ENCODE peak calls at places on chromosome 17, in nine cellular contexts. P is mucosa of gallbladder; Q is activated naive CD8-positive, alpha-beta T cell treated with anti-CD3 and anti-CD28 coated beads, Interleukin-2, amount 50 U/mL, for 24 hours; D is heart left ventricle; O is activated T-helper 1 cell treated with anti-CD3 and anti-CD28 coated beads, Interleukin-12 subunit alpha, Interleukin-12 subunit beta, Interleukin-2, Interleukin-4 antibody, amounts not matched to agents 30 ng/mL and 10 ng/mL and 1 ng/mL, durations not matched to agents 14 hours and 24 hours and 36 hours; C is stimulated activated CD8-positive, alpha-beta memory T cell treated with anti-CD3 and anti-CD28 coated beads, Interleukin-12 subunit alpha, Interleukin-12 subunit beta, amount 100 ng/mL, for 4 hours; F is amygdala; B is stimulated activated naive CD4-positive, alpha-beta T cell treated with Interleukin-2 at 50 U/mL for 16 hours; Y is fibroblast of mammary gland. I is an unnamed sample.

GRCh38 chr17:82835766-82836512 is 3.9 kb downstream of the ZNF750 start:
- DNase-seq in P (no peak), Q (no peak), D (no peak), O (no peak), C (no peak), F (no peak), B (no peak), Y (no peak), I (no peak)

GRCh38 chr17:34720760-34721159 is 141.4 kb downstream of the TMEM132E start:
- DNase-seq in P (no peak), Q (no peak), D (no peak), O (no peak), C (no peak), F (no peak), B (no peak), Y (peak), I (no peak)

GRCh38 chr17:13560935-13561334 is 40.8 kb downstream of the HS3ST3A1 start:
- DNase-seq in P (no peak), Q (no peak), D (no peak), O (no peak), C (no peak), F (no peak), B (no peak), Y (no peak), I (no peak)

GRCh38 chr17:48608921-48609505 is 1.8 kb downstream of the HOXB7 start:
- DNase-seq in P (no peak), Q (no peak), D (no peak), O (no peak), C (no peak), F (no peak), B (no peak), Y (no peak), I (no peak)

GRCh38 chr17:82929676-82930042 is 89.8 kb upstream of the ZNF750 start:
- DNase-seq in P (no peak), Q (no peak), D (no peak), O (no peak), C (no peak), F (no peak), B (no peak), Y (no peak), I (peak)

GRCh38 chr17:80749611-80750010 is 205.0 kb downstream of the RPTOR start:
- DNase-seq in P (no peak), Q (no peak), D (no peak), O (no peak), C (no peak), F (no peak), B (no peak), Y (no peak), I (no peak)

GRCh38 chr17:77410470-77410869 is 269.7 kb downstream of the SEC14L1 start:
- DNase-seq in P (no peak), Q (no peak), D (no peak), O (no peak), C (no peak), F (no peak), B (no peak), Y (no peak), I (no peak)

GRCh38 chr17:75679706-75680201 is 12.6 kb downstream of the SAP30BP start:
- DNase-seq in P (peak), Q (no peak), D (peak), O (no peak), C (no peak), F (no peak), B (no peak), Y (no peak), I (no peak)

GRCh38 chr17:43601280-43602050 is 55.3 kb upstream of the ETV4 start:
- DNase-seq in P (peak), Q (no peak), D (peak), O (no peak), C (no peak), F (no peak), B (no peak), Y (peak), I (no peak)

GRCh38 chr17:29042679-29043538 is at the start of gene PIPOX:
- DNase-seq in P (peak), Q (no peak), D (peak), O (no peak), C (no peak), F (peak), B (no peak), Y (peak), I (peak)